ENCODE peak calls at places on chromosomes 2 and 18, in ten cellular contexts. One of them, this sample, is unnamed.

GRCh38 chr18:45519881-45520280 is 95.4 kb upstream of the SLC14A2 start:
- DNase-seq in HAP-1: no peak
- DNase-seq in thoracic aorta: no peak
- DNase-seq in cardiac muscle cell: no peak
- DNase-seq in NB4: no peak
- DNase-seq in CD8-positive, alpha-beta memory T cell: no peak
- DNase-seq in SK-N-SH: no peak
- DNase-seq in mesendoderm: no peak
- DNase-seq in GM12865: no peak
- DNase-seq in Karpas-422: no peak
- DNase-seq in this sample: no peak

GRCh38 chr18:44066541-44066940 is 614.1 kb upstream of the SETBP1 start:
- DNase-seq in Karpas-422: no peak
- DNase-seq in HAP-1: no peak
- DNase-seq in mesendoderm: no peak
- DNase-seq in SK-N-SH: no peak
- DNase-seq in thoracic aorta: no peak
- DNase-seq in NB4: no peak
- DNase-seq in cardiac muscle cell: no peak
- DNase-seq in GM12865: no peak
- DNase-seq in CD8-positive, alpha-beta memory T cell: no peak
- DNase-seq in this sample: no peak

GRCh38 chr2:120892967-120893667 is 157.4 kb downstream of the GLI2 start:
- DNase-seq in GM12865: no peak
- DNase-seq in NB4: no peak
- DNase-seq in Karpas-422: no peak
- DNase-seq in thoracic aorta: no peak
- DNase-seq in mesendoderm: no peak
- DNase-seq in CD8-positive, alpha-beta memory T cell: no peak
- DNase-seq in HAP-1: no peak
- DNase-seq in cardiac muscle cell: peak
- DNase-seq in SK-N-SH: no peak
- DNase-seq in this sample: no peak

GRCh38 chr2:168518555-168519066 is 62.5 kb downstream of the CERS6 start:
- DNase-seq in cardiac muscle cell: peak
- DNase-seq in CD8-positive, alpha-beta memory T cell: no peak
- DNase-seq in NB4: peak
- DNase-seq in SK-N-SH: no peak
- DNase-seq in mesendoderm: peak
- DNase-seq in thoracic aorta: no peak
- DNase-seq in Karpas-422: no peak
- DNase-seq in HAP-1: peak
- DNase-seq in GM12865: peak
- DNase-seq in this sample: no peak

GRCh38 chr2:62187246-62187645 is 8.7 kb upstream of the B3GNT2 start:
- DNase-seq in Karpas-422: no peak
- DNase-seq in cardiac muscle cell: no peak
- DNase-seq in SK-N-SH: no peak
- DNase-seq in CD8-positive, alpha-beta memory T cell: no peak
- DNase-seq in HAP-1: no peak
- DNase-seq in mesendoderm: no peak
- DNase-seq in GM12865: no peak
- DNase-seq in NB4: no peak
- DNase-seq in thoracic aorta: no peak
- DNase-seq in this sample: no peak

GRCh38 chr2:119981896-119982295 is 31.0 kb upstream of the EPB41L5 start:
- DNase-seq in Karpas-422: no peak
- DNase-seq in cardiac muscle cell: no peak
- DNase-seq in HAP-1: no peak
- DNase-seq in mesendoderm: no peak
- DNase-seq in SK-N-SH: no peak
- DNase-seq in NB4: no peak
- DNase-seq in CD8-positive, alpha-beta memory T cell: no peak
- DNase-seq in thoracic aorta: no peak
- DNase-seq in GM12865: no peak
- DNase-seq in this sample: no peak

GRCh38 chr2:165114345-165114943 is 89.4 kb downstream of the SCN3A start:
- DNase-seq in thoracic aorta: no peak
- DNase-seq in CD8-positive, alpha-beta memory T cell: no peak
- DNase-seq in GM12865: no peak
- DNase-seq in NB4: no peak
- DNase-seq in mesendoderm: peak
- DNase-seq in HAP-1: no peak
- DNase-seq in Karpas-422: no peak
- DNase-seq in SK-N-SH: no peak
- DNase-seq in cardiac muscle cell: no peak
- DNase-seq in this sample: no peak

GRCh38 chr2:145569108-145569507 is 1049.2 kb upstream of the ZEB2 start:
- DNase-seq in thoracic aorta: no peak
- DNase-seq in HAP-1: no peak
- DNase-seq in NB4: no peak
- DNase-seq in GM12865: no peak
- DNase-seq in cardiac muscle cell: no peak
- DNase-seq in mesendoderm: no peak
- DNase-seq in Karpas-422: no peak
- DNase-seq in SK-N-SH: no peak
- DNase-seq in CD8-positive, alpha-beta memory T cell: no peak
- DNase-seq in this sample: no peak

GRCh38 chr2:96150791-96151594 is 5.8 kb upstream of the DUSP2 start:
- DNase-seq in CD8-positive, alpha-beta memory T cell: no peak
- DNase-seq in GM12865: no peak
- DNase-seq in NB4: no peak
- DNase-seq in mesendoderm: no peak
- DNase-seq in SK-N-SH: peak
- DNase-seq in thoracic aorta: no peak
- DNase-seq in HAP-1: no peak
- DNase-seq in cardiac muscle cell: no peak
- DNase-seq in Karpas-422: no peak
- DNase-seq in this sample: no peak

GRCh38 chr18:10791141-10791808 is 265.4 kb downstream of the NAPG start:
- DNase-seq in NB4: no peak
- DNase-seq in CD8-positive, alpha-beta memory T cell: no peak
- DNase-seq in cardiac muscle cell: no peak
- DNase-seq in mesendoderm: no peak
- DNase-seq in thoracic aorta: no peak
- DNase-seq in HAP-1: no peak
- DNase-seq in GM12865: no peak
- DNase-seq in Karpas-422: no peak
- DNase-seq in SK-N-SH: no peak
- DNase-seq in this sample: no peak

GRCh38 chr2:237464757-237465391 is 22.2 kb upstream of the MLPH start:
- DNase-seq in mesendoderm: no peak
- DNase-seq in cardiac muscle cell: no peak
- DNase-seq in Karpas-422: no peak
- DNase-seq in HAP-1: no peak
- DNase-seq in NB4: no peak
- DNase-seq in GM12865: no peak
- DNase-seq in CD8-positive, alpha-beta memory T cell: no peak
- DNase-seq in thoracic aorta: no peak
- DNase-seq in SK-N-SH: no peak
- DNase-seq in this sample: no peak

GRCh38 chr2:88307817-88308216 is 137.7 kb downstream of the THNSL2 start:
- DNase-seq in cardiac muscle cell: peak
- DNase-seq in thoracic aorta: no peak
- DNase-seq in GM12865: peak
- DNase-seq in HAP-1: peak
- DNase-seq in CD8-positive, alpha-beta memory T cell: no peak
- DNase-seq in mesendoderm: peak
- DNase-seq in Karpas-422: peak
- DNase-seq in SK-N-SH: peak
- DNase-seq in NB4: peak
- DNase-seq in this sample: no peak

GRCh38 chr2:18050001-18050400 is 171.5 kb downstream of the KCNS3 start:
- DNase-seq in GM12865: no peak
- DNase-seq in HAP-1: no peak
- DNase-seq in SK-N-SH: no peak
- DNase-seq in cardiac muscle cell: no peak
- DNase-seq in Karpas-422: no peak
- DNase-seq in thoracic aorta: no peak
- DNase-seq in CD8-positive, alpha-beta memory T cell: no peak
- DNase-seq in NB4: no peak
- DNase-seq in mesendoderm: no peak
- DNase-seq in this sample: no peak

GRCh38 chr2:176669398-176670174 is 400.3 kb downstream of the MTX2 start:
- DNase-seq in mesendoderm: no peak
- DNase-seq in cardiac muscle cell: peak
- DNase-seq in HAP-1: no peak
- DNase-seq in CD8-positive, alpha-beta memory T cell: no peak
- DNase-seq in GM12865: peak
- DNase-seq in SK-N-SH: no peak
- DNase-seq in Karpas-422: peak
- DNase-seq in thoracic aorta: no peak
- DNase-seq in NB4: no peak
- DNase-seq in this sample: peak

GRCh38 chr18:45713239-45713638 is 10.7 kb upstream of the SLC14A1 start:
- DNase-seq in NB4: no peak
- DNase-seq in CD8-positive, alpha-beta memory T cell: no peak
- DNase-seq in cardiac muscle cell: no peak
- DNase-seq in mesendoderm: peak
- DNase-seq in GM12865: no peak
- DNase-seq in SK-N-SH: no peak
- DNase-seq in HAP-1: no peak
- DNase-seq in Karpas-422: no peak
- DNase-seq in thoracic aorta: no peak
- DNase-seq in this sample: no peak

DNA sequence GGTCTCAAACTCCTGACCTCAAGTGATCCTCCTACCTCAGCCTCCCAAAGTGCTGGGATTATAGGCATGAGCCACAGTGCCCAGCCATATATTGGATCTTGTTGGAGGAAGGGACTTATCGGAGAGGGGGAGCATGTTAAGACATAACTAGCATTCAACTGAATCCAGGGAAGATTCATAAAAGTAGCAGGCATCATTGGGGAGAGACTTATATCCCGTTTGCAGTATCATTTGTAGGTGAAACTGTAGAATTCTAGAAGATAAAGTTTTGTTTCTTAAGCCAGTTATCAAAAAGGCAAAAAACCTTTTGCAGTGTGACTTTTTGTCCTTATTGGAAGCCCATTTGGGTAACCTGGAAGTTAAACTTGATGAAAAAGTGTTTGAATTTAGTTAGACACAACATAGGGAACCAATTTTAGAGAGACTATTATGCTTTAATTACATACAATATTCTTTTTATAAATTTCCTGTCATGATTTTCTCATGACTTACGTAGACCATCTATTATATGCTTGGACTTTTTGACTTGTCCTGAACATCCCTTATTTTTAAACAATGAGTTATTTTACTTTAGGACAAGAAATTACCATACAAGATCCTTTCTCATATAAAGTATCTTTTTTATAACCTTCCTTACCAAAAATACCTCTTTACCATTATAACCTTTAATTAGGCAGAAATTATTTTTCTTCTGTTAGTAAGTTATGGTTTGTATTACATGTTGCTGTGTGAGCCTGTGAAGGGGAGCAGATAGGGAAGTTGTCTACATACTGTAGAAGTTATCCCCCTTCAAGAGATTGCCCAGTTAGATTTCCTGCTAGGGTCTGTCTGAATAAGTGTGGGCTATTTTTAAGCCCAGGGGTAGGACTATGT is 20.3 kb downstream of the RAB3GAP1 start:
- DNase-seq in HAP-1: no peak
- DNase-seq in Karpas-422: peak
- DNase-seq in mesendoderm: peak
- DNase-seq in thoracic aorta: no peak
- DNase-seq in cardiac muscle cell: no peak
- DNase-seq in GM12865: no peak
- DNase-seq in CD8-positive, alpha-beta memory T cell: no peak
- DNase-seq in NB4: peak
- DNase-seq in SK-N-SH: no peak
- DNase-seq in this sample: no peak
- H3K4me3 ChIP-seq in HAP-1: no peak
- H3K4me3 ChIP-seq in Karpas-422: no peak
- H3K4me3 ChIP-seq in mesendoderm: no peak
- H3K4me3 ChIP-seq in thoracic aorta: no peak
- H3K4me3 ChIP-seq in cardiac muscle cell: no peak
- H3K4me3 ChIP-seq in GM12865: no peak
- H3K4me3 ChIP-seq in CD8-positive, alpha-beta memory T cell: no peak
- H3K4me3 ChIP-seq in NB4: no peak
- H3K4me3 ChIP-seq in SK-N-SH: no peak
- H3K4me3 ChIP-seq in this sample: no peak

DNA sequence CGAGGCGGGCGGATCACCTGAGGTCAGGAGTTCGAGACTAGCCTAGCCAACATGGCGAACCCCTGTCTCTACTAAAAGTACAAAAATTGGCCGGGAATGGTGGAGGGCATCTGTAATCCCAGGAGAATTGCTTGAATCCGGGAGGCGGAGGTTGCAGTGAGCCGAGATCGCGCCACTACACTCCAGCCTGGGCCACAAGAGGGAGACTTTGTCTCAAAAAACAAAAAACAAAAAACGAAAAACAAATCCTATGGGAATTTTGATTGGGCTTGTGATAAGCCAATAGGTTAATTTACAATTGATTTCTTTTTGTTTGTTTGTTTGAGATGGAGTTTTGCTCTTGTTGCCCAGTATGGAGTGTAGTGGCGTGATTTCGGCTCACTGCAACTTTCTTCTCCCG is 24.2 kb upstream of the TOGARAM2 start:
- DNase-seq in mesendoderm: peak
- DNase-seq in thoracic aorta: no peak
- DNase-seq in NB4: no peak
- DNase-seq in SK-N-SH: no peak
- DNase-seq in HAP-1: peak
- DNase-seq in Karpas-422: peak
- DNase-seq in GM12865: no peak
- DNase-seq in CD8-positive, alpha-beta memory T cell: no peak
- DNase-seq in cardiac muscle cell: no peak
- DNase-seq in this sample: no peak
- H3K4me3 ChIP-seq in mesendoderm: no peak
- H3K4me3 ChIP-seq in thoracic aorta: peak
- H3K4me3 ChIP-seq in NB4: no peak
- H3K4me3 ChIP-seq in SK-N-SH: peak
- H3K4me3 ChIP-seq in HAP-1: no peak
- H3K4me3 ChIP-seq in Karpas-422: peak
- H3K4me3 ChIP-seq in GM12865: no peak
- H3K4me3 ChIP-seq in CD8-positive, alpha-beta memory T cell: peak
- H3K4me3 ChIP-seq in cardiac muscle cell: no peak
- H3K4me3 ChIP-seq in this sample: no peak

GRCh38 chr2:230924092-230924469 is 961 bp downstream of the GPR55 start:
- DNase-seq in NB4: no peak
- DNase-seq in Karpas-422: no peak
- DNase-seq in thoracic aorta: no peak
- DNase-seq in GM12865: peak
- DNase-seq in HAP-1: no peak
- DNase-seq in SK-N-SH: no peak
- DNase-seq in mesendoderm: no peak
- DNase-seq in cardiac muscle cell: no peak
- DNase-seq in CD8-positive, alpha-beta memory T cell: no peak
- DNase-seq in this sample: no peak
- H3K4me3 ChIP-seq in NB4: peak
- H3K4me3 ChIP-seq in Karpas-422: peak
- H3K4me3 ChIP-seq in thoracic aorta: no peak
- H3K4me3 ChIP-seq in GM12865: peak
- H3K4me3 ChIP-seq in HAP-1: no peak
- H3K4me3 ChIP-seq in SK-N-SH: no peak
- H3K4me3 ChIP-seq in mesendoderm: no peak
- H3K4me3 ChIP-seq in cardiac muscle cell: no peak
- H3K4me3 ChIP-seq in CD8-positive, alpha-beta memory T cell: peak
- H3K4me3 ChIP-seq in this sample: peak

DNA sequence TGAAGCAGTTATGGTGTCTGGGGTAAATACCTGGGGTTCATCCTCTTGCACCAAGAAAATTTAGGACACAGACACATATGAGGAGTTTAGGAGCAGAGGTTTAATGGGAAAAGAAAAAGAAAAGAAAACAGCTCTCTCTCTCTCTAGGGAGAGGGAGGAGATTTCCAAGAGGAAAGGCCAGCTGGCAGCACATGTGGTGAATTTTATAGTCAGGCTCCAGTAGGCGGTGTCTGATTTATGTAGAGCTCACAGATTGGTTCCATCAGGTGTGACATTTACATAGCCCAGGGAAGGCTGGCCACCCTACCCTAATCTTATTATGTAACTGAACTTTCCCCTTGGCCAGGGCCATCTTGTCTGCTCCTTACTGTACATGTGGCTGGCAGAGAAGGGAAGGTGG is 297.5 kb upstream of the RGPD4 start:
- DNase-seq in Karpas-422: no peak
- DNase-seq in CD8-positive, alpha-beta memory T cell: no peak
- DNase-seq in HAP-1: no peak
- DNase-seq in mesendoderm: peak
- DNase-seq in GM12865: no peak
- DNase-seq in NB4: no peak
- DNase-seq in thoracic aorta: no peak
- DNase-seq in cardiac muscle cell: peak
- DNase-seq in SK-N-SH: peak
- DNase-seq in this sample: no peak
- H3K4me3 ChIP-seq in Karpas-422: no peak
- H3K4me3 ChIP-seq in CD8-positive, alpha-beta memory T cell: no peak
- H3K4me3 ChIP-seq in HAP-1: no peak
- H3K4me3 ChIP-seq in mesendoderm: no peak
- H3K4me3 ChIP-seq in GM12865: no peak
- H3K4me3 ChIP-seq in NB4: no peak
- H3K4me3 ChIP-seq in thoracic aorta: no peak
- H3K4me3 ChIP-seq in cardiac muscle cell: no peak
- H3K4me3 ChIP-seq in SK-N-SH: no peak
- H3K4me3 ChIP-seq in this sample: no peak

This sample was measured in GM12864.